ENCODE peak calls at places on chromosomes 3 and 15, in four cellular contexts. K is K562, Z is GM12878, C is HepG2. A is an unnamed sample.

GRCh38 chr15:66151809-66152208 is 101.7 kb downstream of the MEGF11 start:
- DNase-seq in K (no peak), Z (no peak), C (no peak), A (peak; percentile 66)

GRCh38 chr3:44915702-44916438 is 41.5 kb downstream of the TGM4 start:
- DNase-seq in K (peak; percentile 48), Z (no peak), C (peak; percentile 20), A (no peak)

GRCh38 chr3:107992976-107993684 is 97.7 kb downstream of the CD47 start:
- DNase-seq in K (no peak), Z (no peak), C (no peak), A (no peak)

GRCh38 chr15:64209680-64210334 is 47.0 kb upstream of the PPIB start:
- DNase-seq in K (no peak), Z (peak; percentile 9), C (peak; percentile 32), A (no peak)

GRCh38 chr3:157429703-157430102 is 6.9 kb upstream of the PTX3 start:
- DNase-seq in K (no peak), Z (no peak), C (no peak), A (no peak)

GRCh38 chr3:104460477-104461406 is 906.0 kb upstream of the ALCAM start:
- DNase-seq in K (no peak), Z (peak; percentile 8), C (no peak), A (no peak)

GRCh38 chr15:63449711-63450110 is 54.7 kb upstream of the USP3 start:
- DNase-seq in K (no peak), Z (no peak), C (no peak), A (peak; percentile 54)

GRCh38 chr15:22960587-22960986 is 19.6 kb downstream of the CYFIP1 start:
- DNase-seq in K (no peak), Z (no peak), C (no peak), A (no peak)

GRCh38 chr3:122268257-122269024 is 56.6 kb upstream of the CSTA start:
- DNase-seq in K (no peak), Z (no peak), C (no peak), A (no peak)

GRCh38 chr15:86121568-86121967 is 41.9 kb downstream of the AGBL1 start:
- DNase-seq in K (no peak), Z (no peak), C (peak; percentile 3), A (no peak)

GRCh38 chr3:127746400-127747057 is 73.8 kb downstream of the ABTB1 start:
- DNase-seq in K (peak; percentile 28), Z (no peak), C (no peak), A (no peak)

GRCh38 chr3:39196671-39197446 is 4.5 kb upstream of the XIRP1 start:
- DNase-seq in K (no peak), Z (no peak), C (no peak), A (no peak)

GRCh38 chr3:192884831-192885356 is 32.8 kb downstream of the MB21D2 start:
- DNase-seq in K (no peak), Z (no peak), C (no peak), A (no peak)

GRCh38 chr3:123202451-123202850 is 708 bp downstream of the SEC22A start:
- DNase-seq in K (peak; percentile 14), Z (no peak), C (peak; percentile 5), A (peak; percentile 20)

GRCh38 chr3:57164217-57164605 is 942 bp downstream of the IL17RD start:
- DNase-seq in K (no peak), Z (no peak), C (no peak), A (no peak)
- TF ChIP-seq MAX in K (no peak), Z (no peak), C (no peak), A (no peak)

DNA sequence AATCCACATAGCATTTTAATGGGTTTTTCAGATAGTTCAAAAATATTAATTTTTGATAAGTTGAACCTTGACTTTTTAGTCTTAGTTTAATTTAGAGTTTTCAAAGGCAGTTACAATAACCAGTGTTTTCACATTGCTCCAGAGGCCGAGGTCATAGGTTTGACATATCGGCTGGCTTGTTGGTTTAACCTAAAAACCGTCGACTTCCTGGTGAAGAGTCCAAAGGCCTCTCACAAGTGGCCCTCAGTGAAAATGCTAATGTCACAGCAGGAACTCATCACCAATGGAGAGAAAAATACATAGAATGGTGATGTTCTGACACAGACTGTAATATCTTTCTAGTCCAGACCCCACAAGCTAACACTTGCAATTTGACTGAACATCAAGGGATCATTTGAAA is 642.3 kb downstream of the PLOD2 start:
- DNase-seq in K (no peak), Z (no peak), C (peak; percentile 67), A (no peak)
- TF ChIP-seq CREM in K (no peak), Z (no peak), C (no peak), A (no peak)

DNA sequence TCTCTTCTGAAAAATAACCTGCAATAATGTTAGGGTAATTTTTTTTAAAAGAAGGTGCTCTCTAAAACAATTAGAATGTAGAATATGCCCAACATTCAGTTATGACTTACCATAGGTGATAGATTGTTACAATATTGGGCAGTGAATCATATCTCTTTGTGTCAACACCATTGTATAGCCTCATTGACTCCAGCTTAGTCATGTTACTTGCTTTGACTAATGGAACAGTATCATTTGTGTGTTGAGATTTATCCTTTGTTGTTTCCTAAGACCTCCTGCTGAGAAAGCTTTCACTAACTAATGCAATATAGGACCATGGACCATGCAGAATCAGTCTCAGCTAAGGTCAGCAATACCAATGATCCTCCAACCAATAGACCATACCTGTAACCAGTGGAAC is 1106.4 kb downstream of the SI start:
- DNase-seq in K (no peak), Z (no peak), C (no peak), A (no peak)
- TF ChIP-seq MAX in K (no peak), Z (no peak), C (no peak), A (no peak)

DNA sequence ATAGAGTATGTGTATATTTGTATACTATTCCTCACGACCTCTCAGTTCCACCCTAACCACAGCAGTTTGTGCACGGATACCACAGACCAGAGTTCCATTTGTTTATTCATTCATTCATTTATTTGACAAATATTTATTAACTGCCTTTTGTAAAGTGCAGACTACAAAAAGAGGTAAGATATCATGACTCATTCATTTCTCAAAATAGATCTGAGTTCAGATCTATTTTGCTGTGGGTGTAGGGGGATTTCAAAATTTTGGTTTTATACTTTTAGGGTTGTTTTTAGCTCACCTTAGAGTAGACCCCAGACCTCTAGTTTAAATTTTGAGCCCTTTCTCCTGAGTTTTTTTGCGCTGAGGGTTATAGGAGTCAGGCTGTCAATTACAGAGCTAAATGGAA is 76.1 kb upstream of the LRRFIP2 start:
- DNase-seq in K (no peak), Z (no peak), C (no peak), A (no peak)
- TF ChIP-seq CREM in K (no peak), Z (no peak), C (no peak), A (no peak)

DNA sequence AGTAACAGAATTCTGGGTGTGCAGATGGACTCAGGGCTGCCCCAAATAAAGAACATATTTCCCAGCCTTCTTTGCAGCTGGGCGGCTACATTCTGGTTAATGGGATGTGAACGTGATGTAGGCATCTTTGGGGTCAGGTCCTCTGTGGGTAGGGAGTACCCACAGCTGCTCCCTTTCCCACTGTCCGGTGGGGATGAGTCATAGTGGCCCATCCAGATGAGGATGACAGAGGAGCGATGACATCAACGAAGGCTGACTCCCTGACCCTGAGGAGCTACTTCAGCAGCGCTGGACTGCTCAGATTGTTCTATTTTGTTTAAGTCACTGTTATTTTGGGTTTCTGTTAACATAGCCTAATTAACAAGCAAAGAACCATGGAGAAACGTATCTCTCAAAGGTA is 38.0 kb downstream of the SRPRB start:
- DNase-seq in K (peak; percentile 38), Z (no peak), C (no peak), A (no peak)
- TF ChIP-seq MAX in K (no peak), Z (no peak), C (no peak), A (no peak)

GRCh38 chr3:114527036-114527644 is 233.3 kb downstream of the TIGIT start:
- DNase-seq in K (no peak), Z (no peak), C (peak; percentile 9), A (peak; percentile 15)
- TF ChIP-seq CREM in K (no peak), Z (no peak), C (no peak), A (no peak)

GRCh38 chr3:160685144-160685766 is 8.3 kb downstream of the ARL14 start:
- DNase-seq in K (no peak), Z (no peak), C (no peak), A (no peak)

GRCh38 chr3:160686955-160687535 is 10.1 kb downstream of the ARL14 start:
- DNase-seq in K (no peak), Z (no peak), C (peak; percentile 6), A (no peak)

GRCh38 chr3:160678447-160678846 is 1.5 kb downstream of the ARL14 start:
- DNase-seq in K (no peak), Z (no peak), C (peak; percentile 45), A (no peak)

DNA sequence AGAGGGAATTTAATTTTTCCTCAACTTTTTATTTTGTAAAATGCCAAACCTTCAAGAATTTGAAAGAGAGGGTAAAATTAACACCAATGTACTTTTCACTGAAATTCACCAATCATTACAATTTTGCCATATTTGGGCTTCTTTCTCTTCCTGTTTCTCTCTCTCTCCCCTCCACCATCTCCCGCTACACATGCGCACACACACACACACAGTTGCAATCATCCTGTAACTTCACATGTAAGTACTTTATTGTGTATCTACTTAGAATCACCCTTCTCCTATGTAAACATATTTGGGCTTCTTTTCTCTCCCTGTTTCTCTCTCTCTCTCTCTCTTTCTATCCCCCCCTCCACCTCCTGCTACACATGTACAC is 7.4 kb downstream of the ARL14 start:
- DNase-seq in K (no peak), Z (no peak), C (no peak), A (no peak)
- TF ChIP-seq MAX in K (no peak), Z (no peak), C (no peak), A (no peak)

GRCh38 chr15:69679623-69680228 is 227.1 kb downstream of the RPLP1 start:
- DNase-seq in K (no peak), Z (peak; percentile 89), C (no peak), A (no peak)
- TF ChIP-seq CREM in K (no peak), Z (peak; percentile 84), C (no peak), A (no peak)

DNA sequence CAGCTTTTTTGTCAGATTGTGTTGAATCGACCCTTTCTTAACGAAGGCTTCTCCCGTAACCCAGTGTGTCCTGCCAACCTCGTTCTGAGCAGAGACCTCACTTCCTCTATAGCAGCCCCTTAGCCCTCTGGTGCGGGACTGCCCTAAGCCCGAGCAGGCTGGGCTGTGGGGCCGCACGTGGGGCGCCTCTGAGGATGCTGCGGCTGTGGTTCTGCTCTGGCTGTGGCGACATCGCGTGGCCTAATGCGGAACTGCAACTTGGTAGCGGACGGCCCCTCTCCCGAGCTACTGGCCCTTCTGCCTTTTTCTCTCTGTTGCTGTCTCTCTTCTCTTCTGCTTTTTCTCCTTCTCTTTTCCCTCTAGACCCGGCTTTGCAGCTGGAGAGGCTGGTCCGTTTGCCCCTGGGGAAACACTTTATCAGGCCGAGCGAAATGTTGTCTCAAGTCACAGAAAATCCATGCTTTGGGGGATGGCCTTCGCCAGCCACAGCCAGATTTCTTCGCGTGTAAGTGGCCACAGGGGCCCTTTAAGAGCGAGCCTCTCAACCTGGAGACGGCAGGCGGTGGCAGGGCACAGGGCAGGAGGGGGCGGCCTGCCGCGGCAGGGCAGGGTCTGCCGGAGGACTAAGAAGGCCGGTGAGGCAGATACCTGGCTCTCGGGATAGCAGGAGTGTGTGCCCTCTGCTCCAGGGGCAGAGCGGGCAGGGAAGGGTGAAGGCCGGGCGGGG is 19.4 kb upstream of the KIF23 start:
- DNase-seq in K (peak; percentile 83), Z (no peak), C (peak; percentile 31), A (peak; percentile 97)
- TF ChIP-seq MAX in K (peak; percentile 75), Z (peak; percentile 28), C (peak; percentile 67), A (peak; percentile 83)

DNA sequence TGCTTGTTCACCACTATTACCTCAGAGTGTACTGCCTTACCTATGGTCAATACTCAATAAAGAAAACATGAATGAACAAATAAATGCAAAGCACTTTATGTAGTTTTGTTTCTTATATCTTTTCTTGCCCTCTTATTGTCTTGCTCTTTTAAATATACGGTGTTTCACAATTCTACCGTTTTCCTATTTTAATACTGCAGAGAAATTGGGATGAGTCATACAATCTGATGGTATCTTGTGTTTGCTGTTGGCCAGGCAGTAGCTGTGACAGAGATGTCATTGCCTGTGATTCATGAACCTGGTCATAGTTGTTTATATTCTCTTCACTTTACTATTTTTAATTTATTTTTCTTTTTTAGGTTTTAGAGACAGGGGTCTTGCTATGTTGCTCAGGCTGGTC is 48.3 kb downstream of the SERP1 start:
- DNase-seq in K (peak; percentile 46), Z (no peak), C (no peak), A (no peak)
- TF ChIP-seq CREM in K (peak; percentile 24), Z (no peak), C (no peak), A (no peak)